ENCODE peak calls at places on chromosome 22, in five cellular contexts. B is glutamatergic neuron, L is psoas muscle, Z is PC-3, K is H9. N is an unnamed sample.

GRCh38 chr22:19887251-19887985 is 32.7 kb upstream of the GNB1L start:
- DNase-seq in B (no peak), L (peak), Z (no peak), K (no peak), N (no peak)

GRCh38 chr22:49480896-49481650 is 346.6 kb downstream of the BRD1 start:
- DNase-seq in B (no peak), L (no peak), Z (no peak), K (no peak), N (no peak)

GRCh38 chr22:49858827-49859226 is 5.2 kb downstream of the ZBED4 start:
- DNase-seq in B (no peak), L (no peak), Z (no peak), K (no peak), N (no peak)

GRCh38 chr22:46941958-46942815 is 179.7 kb downstream of the TBC1D22A start:
- DNase-seq in B (peak), L (no peak), Z (no peak), K (no peak), N (no peak)

GRCh38 chr22:20781272-20781990 is 7.5 kb downstream of the SERPIND1 start:
- DNase-seq in B (no peak), L (no peak), Z (peak), K (no peak), N (no peak)

GRCh38 chr22:41781508-41781906 is 19.0 kb upstream of the CCDC134 start:
- DNase-seq in B (no peak), L (no peak), Z (no peak), K (no peak), N (no peak)

GRCh38 chr22:24423519-24424000 is 3.8 kb upstream of the ADORA2A start:
- DNase-seq in B (peak), L (peak), Z (peak), K (peak), N (peak)

GRCh38 chr22:23211622-23212021 is 31.3 kb downstream of the BCR start:
- DNase-seq in B (no peak), L (no peak), Z (no peak), K (no peak), N (no peak)

GRCh38 chr22:46462726-46463371 is 74.6 kb downstream of the CELSR1 start:
- DNase-seq in B (no peak), L (no peak), Z (peak), K (no peak), N (no peak)

GRCh38 chr22:30947163-30947820 is 21.3 kb downstream of the MORC2 start:
- DNase-seq in B (peak), L (no peak), Z (no peak), K (no peak), N (peak)

GRCh38 chr22:29396126-29396525 is 7.8 kb upstream of the AP1B1 start:
- DNase-seq in B (no peak), L (no peak), Z (no peak), K (peak), N (no peak)

GRCh38 chr22:49861642-49862407 is 8.2 kb downstream of the ZBED4 start:
- DNase-seq in B (no peak), L (no peak), Z (no peak), K (no peak), N (no peak)

GRCh38 chr22:49502126-49502826 is 325.4 kb downstream of the BRD1 start:
- DNase-seq in B (no peak), L (no peak), Z (peak), K (no peak), N (no peak)

GRCh38 chr22:35534091-35534490 is 6.5 kb upstream of the RASD2 start:
- DNase-seq in B (no peak), L (no peak), Z (no peak), K (no peak), N (no peak)

GRCh38 chr22:48379371-48379770 is 1448.3 kb downstream of the BRD1 start:
- DNase-seq in B (no peak), L (no peak), Z (no peak), K (no peak), N (no peak)

GRCh38 chr22:41028841-41029240 is 63.6 kb upstream of the EP300 start:
- DNase-seq in B (no peak), L (no peak), Z (peak), K (no peak), N (no peak)

GRCh38 chr22:27835446-27835845 is 33.9 kb upstream of the MN1 start:
- DNase-seq in B (no peak), L (no peak), Z (no peak), K (no peak), N (no peak)

GRCh38 chr22:46086577-46087335 is 63.6 kb upstream of the PPARA start:
- DNase-seq in B (no peak), L (peak), Z (no peak), K (no peak), N (no peak)

GRCh38 chr22:20211997-20212753 is 55.9 kb downstream of the RTN4R start:
- DNase-seq in B (no peak), L (peak), Z (no peak), K (no peak), N (no peak)

GRCh38 chr22:36052505-36052941 is 23.9 kb upstream of the RBFOX2 start:
- DNase-seq in B (no peak), L (no peak), Z (peak), K (no peak), N (no peak)

GRCh38 chr22:29032014-29032475 is 29.6 kb downstream of the C22orf31 start:
- DNase-seq in B (no peak), L (no peak), Z (no peak), K (no peak), N (no peak)

GRCh38 chr22:45587638-45588481 is 83.8 kb upstream of the ATXN10 start:
- DNase-seq in B (peak), L (peak), Z (peak), K (no peak), N (no peak)

GRCh38 chr22:29006346-29006745 is 55.3 kb downstream of the C22orf31 start:
- DNase-seq in B (no peak), L (no peak), Z (no peak), K (no peak), N (no peak)

GRCh38 chr22:19373450-19373849 is 58.1 kb downstream of the HIRA start:
- DNase-seq in B (no peak), L (no peak), Z (no peak), K (no peak), N (no peak)

GRCh38 chr22:49937758-49938564 is 19.5 kb downstream of the CRELD2 start:
- DNase-seq in B (no peak), L (no peak), Z (no peak), K (no peak), N (no peak)

GRCh38 chr22:22928666-22929380 is 41.2 kb downstream of the IGLL5 start:
- DNase-seq in B (no peak), L (peak), Z (peak), K (no peak), N (no peak)

GRCh38 chr22:34847072-34847471 is 218.9 kb upstream of the ISX start:
- DNase-seq in B (no peak), L (no peak), Z (no peak), K (no peak), N (no peak)

DNA sequence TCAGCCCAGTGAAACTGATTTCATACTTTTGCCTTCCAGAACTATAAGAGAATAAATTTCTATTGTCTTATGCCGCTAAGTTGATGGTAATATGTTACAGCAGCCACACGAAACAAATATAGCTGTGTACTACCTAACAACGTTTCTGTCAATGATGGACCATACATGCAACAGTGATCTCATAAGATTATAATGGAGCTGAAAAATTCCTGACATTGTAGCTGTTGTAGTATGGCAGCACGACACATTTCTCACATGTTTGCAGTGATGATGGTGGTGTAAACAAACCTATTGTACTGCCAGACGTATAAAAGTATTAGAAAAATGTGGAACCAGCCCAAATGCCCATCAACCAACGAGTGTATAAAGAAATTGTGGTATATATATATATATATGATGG is 5.8 kb upstream of the SLC5A1 start:
- DNase-seq in B (no peak), L (no peak), Z (no peak), K (no peak), N (no peak)
- TF ChIP-seq CTCF in B (no peak), L (no peak), Z (no peak), K (no peak), N (no peak)

DNA sequence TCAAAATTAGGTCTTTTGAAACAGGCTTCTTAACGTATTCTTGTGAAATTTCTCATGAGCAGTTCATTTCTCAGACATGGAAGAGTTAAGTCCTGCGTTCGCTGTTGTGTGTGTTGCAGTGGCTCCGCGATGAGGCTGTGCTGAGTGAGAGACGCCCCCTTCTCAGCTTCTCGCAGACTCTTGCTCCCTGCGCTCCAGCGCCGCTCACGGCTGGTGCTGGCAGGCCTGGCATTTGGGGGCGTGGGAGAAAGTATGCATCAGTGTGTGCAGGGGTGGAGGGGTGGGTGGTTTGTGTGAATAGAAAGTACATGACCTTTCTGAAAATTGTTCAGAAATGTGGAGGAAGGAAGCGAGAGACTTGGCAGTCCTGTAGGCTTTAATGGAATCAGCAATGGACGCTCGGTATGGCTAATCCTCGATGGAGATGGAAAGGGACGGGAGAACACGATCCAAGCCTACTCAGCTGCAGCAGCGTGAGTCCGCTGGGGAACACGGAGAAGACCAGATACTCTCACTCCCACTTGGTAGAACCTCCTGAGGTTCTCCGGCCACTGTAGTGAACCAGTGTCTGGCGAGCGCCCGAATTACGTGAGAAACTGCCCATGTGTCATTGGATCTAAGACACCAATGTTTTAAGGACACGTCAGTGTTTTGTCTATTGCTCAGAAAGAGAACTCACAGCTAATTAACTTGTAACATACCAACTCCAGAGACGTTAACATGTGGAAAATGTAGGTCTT is 5.9 kb downstream of the TAB1 start:
- DNase-seq in B (no peak), L (peak), Z (no peak), K (no peak), N (peak)
- TF ChIP-seq CTCF in B (no peak), L (no peak), Z (no peak), K (no peak), N (no peak)

GRCh38 chr22:38300197-38300945 is 16.9 kb downstream of the CSNK1E start:
- DNase-seq in B (no peak), L (no peak), Z (no peak), K (no peak), N (no peak)

GRCh38 chr22:38299001-38299651 is 18.1 kb downstream of the CSNK1E start:
- DNase-seq in B (no peak), L (no peak), Z (peak), K (no peak), N (no peak)

GRCh38 chr22:38299758-38300157 is 17.5 kb downstream of the CSNK1E start:
- DNase-seq in B (no peak), L (no peak), Z (no peak), K (no peak), N (no peak)

GRCh38 chr22:38296372-38296771 is 20.9 kb downstream of the CSNK1E start:
- DNase-seq in B (no peak), L (no peak), Z (no peak), K (no peak), N (no peak)

DNA sequence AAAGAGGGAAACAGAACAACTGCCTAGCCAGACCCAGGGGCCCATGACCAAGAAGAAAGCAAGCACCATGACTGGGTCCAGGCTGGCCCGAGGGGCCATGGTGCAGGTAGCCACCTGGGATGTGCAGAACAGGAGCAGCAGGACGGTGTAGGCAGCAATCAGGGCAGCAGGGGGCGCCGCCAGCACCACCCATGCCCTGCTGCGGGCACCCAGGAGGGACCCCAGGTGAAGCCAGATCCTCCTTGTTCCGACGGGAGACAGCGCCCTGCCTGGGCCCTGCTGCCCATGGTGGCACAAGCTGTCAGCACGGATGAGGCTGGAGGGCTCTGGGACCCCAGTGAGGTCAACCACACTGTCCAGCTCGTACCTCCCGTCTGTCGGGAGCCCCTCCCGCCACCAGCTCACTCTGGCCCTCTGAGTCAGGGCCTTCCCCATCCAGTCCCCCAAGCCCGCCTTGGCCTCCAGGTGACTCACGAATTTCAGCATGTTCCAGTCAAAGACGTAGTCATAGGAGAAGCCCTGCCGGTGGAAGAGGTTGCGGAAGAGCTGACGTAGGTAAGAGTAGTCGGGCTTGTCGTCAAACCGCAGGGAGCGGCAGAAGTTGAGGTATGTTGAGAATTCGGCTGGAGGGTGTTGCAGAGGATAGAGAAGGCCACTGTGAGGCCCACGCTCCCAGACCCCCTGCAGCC is 18.8 kb downstream of the CSNK1E start:
- DNase-seq in B (no peak), L (peak), Z (peak), K (peak), N (peak)
- TF ChIP-seq CTCF in B (peak), L (peak), Z (peak), K (peak), N (peak)

DNA sequence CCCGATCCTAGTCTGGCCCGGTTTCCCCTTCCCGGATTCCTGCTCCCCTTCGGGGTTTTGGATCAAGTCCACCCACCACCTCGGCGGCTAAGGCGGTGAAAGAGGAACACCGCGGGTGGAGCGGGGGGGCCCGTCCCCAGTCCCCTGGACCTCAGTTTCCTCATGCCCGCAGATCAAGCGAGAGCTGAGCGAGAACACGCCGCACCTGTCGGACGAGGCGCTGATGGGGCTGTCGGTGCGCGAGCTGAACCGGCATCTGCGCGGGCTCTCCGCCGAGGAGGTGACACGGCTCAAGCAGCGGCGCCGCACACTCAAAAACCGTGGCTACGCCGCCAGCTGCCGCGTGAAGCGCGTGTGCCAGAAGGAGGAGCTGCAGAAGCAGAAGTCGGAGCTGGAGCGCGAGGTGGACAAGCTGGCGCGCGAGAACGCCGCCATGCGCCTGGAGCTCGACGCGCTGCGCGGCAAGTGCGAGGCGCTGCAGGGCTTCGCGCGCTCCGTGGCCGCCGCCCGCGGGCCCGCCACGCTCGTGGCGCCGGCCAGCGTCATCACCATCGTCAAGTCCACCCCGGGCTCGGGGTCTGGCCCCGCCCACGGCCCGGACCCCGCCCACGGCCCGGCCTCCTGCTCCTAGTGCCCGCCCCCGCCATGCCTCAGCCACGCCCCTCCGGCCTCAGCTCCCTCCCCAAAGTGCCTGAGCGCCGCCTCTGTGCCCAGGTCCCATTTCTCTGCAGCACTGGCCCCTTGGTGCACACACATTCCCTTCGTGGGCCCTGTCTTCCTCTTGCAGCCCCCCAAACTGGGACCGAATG is 12.7 kb downstream of the MAFF start:
- DNase-seq in B (peak), L (peak), Z (no peak), K (peak), N (peak)
- TF ChIP-seq CTCF in B (no peak), L (peak), Z (no peak), K (peak), N (no peak)

GRCh38 chr22:25494774-25495173 is 69.7 kb upstream of the GRK3 start:
- DNase-seq in B (no peak), L (no peak), Z (no peak), K (no peak), N (no peak)

GRCh38 chr22:25492162-25492561 is 72.3 kb upstream of the GRK3 start:
- DNase-seq in B (no peak), L (no peak), Z (no peak), K (no peak), N (no peak)

GRCh38 chr22:25492950-25493790 is 71.3 kb upstream of the GRK3 start:
- DNase-seq in B (peak), L (no peak), Z (no peak), K (no peak), N (peak)

GRCh38 chr22:25495286-25495685 is 69.2 kb upstream of the GRK3 start:
- DNase-seq in B (no peak), L (no peak), Z (no peak), K (no peak), N (no peak)

GRCh38 chr22:25493794-25494193 is 70.7 kb upstream of the GRK3 start:
- DNase-seq in B (no peak), L (no peak), Z (no peak), K (no peak), N (no peak)
- TF ChIP-seq CTCF in B (no peak), L (no peak), Z (no peak), K (no peak), N (no peak)

GRCh38 chr22:16845881-16846280 is 20.7 kb upstream of the XKR3 start:
- DNase-seq in B (no peak), L (no peak), Z (no peak), K (no peak), N (no peak)

GRCh38 chr22:16845465-16845864 is 20.3 kb upstream of the XKR3 start:
- DNase-seq in B (no peak), L (no peak), Z (no peak), K (no peak), N (no peak)

DNA sequence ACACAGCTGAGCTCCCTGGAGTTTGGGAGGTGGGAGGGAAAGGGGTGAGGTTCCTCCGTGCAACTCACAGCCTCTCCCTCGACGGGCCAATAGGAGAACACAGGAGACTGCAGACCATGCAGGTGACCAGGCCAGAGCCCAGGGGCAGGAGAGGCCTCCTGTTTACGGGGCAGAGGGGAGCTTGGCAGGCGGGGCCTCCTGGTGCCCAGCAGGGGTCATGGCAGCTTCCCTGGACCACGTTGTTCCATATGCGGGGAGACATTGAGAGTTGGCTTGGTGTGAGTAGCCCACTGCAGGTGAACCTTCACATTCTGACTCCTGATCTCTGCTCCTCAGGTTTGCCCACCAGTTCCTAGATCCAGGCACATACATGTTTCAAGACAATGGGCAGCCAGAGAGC is 19.3 kb upstream of the XKR3 start:
- DNase-seq in B (no peak), L (no peak), Z (no peak), K (no peak), N (no peak)
- TF ChIP-seq CTCF in B (no peak), L (no peak), Z (no peak), K (no peak), N (no peak)

N was measured in nephron progenitor cell.